ENCODE peak calls at places on chromosomes 2 and 18, in five cellular contexts. One of them, this sample, is unnamed.

GRCh38 chr2:15643209-15643500 is 51.5 kb downstream of the DDX1 start:
- DNase-seq in lower lobe of right lung: no peak
- DNase-seq in A549: no peak
- DNase-seq in OCI-LY7: no peak
- DNase-seq in tibial artery: no peak
- DNase-seq in this sample: no peak

GRCh38 chr2:100247256-100248043 is 74.9 kb downstream of the LONRF2 start:
- DNase-seq in lower lobe of right lung: no peak
- DNase-seq in A549: no peak
- DNase-seq in OCI-LY7: peak; percentile 100
- DNase-seq in tibial artery: no peak
- DNase-seq in this sample: peak; percentile 67

GRCh38 chr2:65728477-65729180 is 296.2 kb upstream of the SPRED2 start:
- DNase-seq in lower lobe of right lung: no peak
- DNase-seq in A549: no peak
- DNase-seq in OCI-LY7: no peak
- DNase-seq in tibial artery: no peak
- DNase-seq in this sample: no peak

GRCh38 chr18:45664824-45665763 is 49.8 kb downstream of the SLC14A2 start:
- DNase-seq in lower lobe of right lung: no peak
- DNase-seq in A549: peak; percentile 46
- DNase-seq in OCI-LY7: peak; percentile 48
- DNase-seq in tibial artery: peak; percentile 80
- DNase-seq in this sample: peak; percentile 76

GRCh38 chr2:37267685-37268084 is 36.2 kb downstream of the NDUFAF7 start:
- DNase-seq in lower lobe of right lung: no peak
- DNase-seq in A549: no peak
- DNase-seq in OCI-LY7: no peak
- DNase-seq in tibial artery: no peak
- DNase-seq in this sample: no peak

GRCh38 chr2:212733273-212733672 is 194.7 kb upstream of the ERBB4 start:
- DNase-seq in lower lobe of right lung: no peak
- DNase-seq in A549: no peak
- DNase-seq in OCI-LY7: no peak
- DNase-seq in tibial artery: no peak
- DNase-seq in this sample: no peak

GRCh38 chr2:212294816-212295215 is 243.8 kb downstream of the ERBB4 start:
- DNase-seq in lower lobe of right lung: no peak
- DNase-seq in A549: no peak
- DNase-seq in OCI-LY7: no peak
- DNase-seq in tibial artery: no peak
- DNase-seq in this sample: no peak

GRCh38 chr2:146989726-146990125 is 855.1 kb upstream of the ACVR2A start:
- DNase-seq in lower lobe of right lung: no peak
- DNase-seq in A549: no peak
- DNase-seq in OCI-LY7: no peak
- DNase-seq in tibial artery: no peak
- DNase-seq in this sample: no peak

GRCh38 chr18:13191779-13192178 is 26.8 kb upstream of the LDLRAD4 start:
- DNase-seq in lower lobe of right lung: no peak
- DNase-seq in A549: no peak
- DNase-seq in OCI-LY7: no peak
- DNase-seq in tibial artery: no peak
- DNase-seq in this sample: no peak

GRCh38 chr2:3664118-3664517 is 6.1 kb downstream of the ALLC start:
- DNase-seq in lower lobe of right lung: no peak
- DNase-seq in A549: no peak
- DNase-seq in OCI-LY7: no peak
- DNase-seq in tibial artery: no peak
- DNase-seq in this sample: no peak

GRCh38 chr2:16614314-16614860 is 51.2 kb downstream of the CYRIA start:
- DNase-seq in lower lobe of right lung: no peak
- DNase-seq in A549: no peak
- DNase-seq in OCI-LY7: no peak
- DNase-seq in tibial artery: no peak
- DNase-seq in this sample: no peak

GRCh38 chr2:136118819-136119716 is 1.1 kb upstream of the CXCR4 start:
- DNase-seq in lower lobe of right lung: peak; percentile 84
- DNase-seq in A549: no peak
- DNase-seq in OCI-LY7: peak; percentile 90
- DNase-seq in tibial artery: peak; percentile 51
- DNase-seq in this sample: peak; percentile 67

GRCh38 chr18:70169747-70170146 is 35.7 kb downstream of the RTTN start:
- DNase-seq in lower lobe of right lung: no peak
- DNase-seq in A549: no peak
- DNase-seq in OCI-LY7: no peak
- DNase-seq in tibial artery: no peak
- DNase-seq in this sample: no peak

GRCh38 chr2:232075080-232075479 is 113.6 kb downstream of the DIS3L2 start:
- DNase-seq in lower lobe of right lung: no peak
- DNase-seq in A549: peak; percentile 38
- DNase-seq in OCI-LY7: no peak
- DNase-seq in tibial artery: no peak
- DNase-seq in this sample: no peak

GRCh38 chr2:45331034-45331786 is 279.9 kb downstream of the SRBD1 start:
- DNase-seq in lower lobe of right lung: no peak
- DNase-seq in A549: peak; percentile 36
- DNase-seq in OCI-LY7: no peak
- DNase-seq in tibial artery: no peak
- DNase-seq in this sample: no peak

GRCh38 chr2:113133696-113134558 is 6.5 kb downstream of the IL1RN start:
- DNase-seq in lower lobe of right lung: no peak
- DNase-seq in A549: no peak
- DNase-seq in OCI-LY7: no peak
- DNase-seq in tibial artery: no peak
- DNase-seq in this sample: no peak

GRCh38 chr2:109046925-109047508 is 58.0 kb upstream of the EDAR start:
- DNase-seq in lower lobe of right lung: no peak
- DNase-seq in A549: peak; percentile 31
- DNase-seq in OCI-LY7: no peak
- DNase-seq in tibial artery: no peak
- DNase-seq in this sample: peak; percentile 45

GRCh38 chr2:96541753-96542152 is 5.2 kb downstream of the ARID5A start:
- DNase-seq in lower lobe of right lung: no peak
- DNase-seq in A549: no peak
- DNase-seq in OCI-LY7: no peak
- DNase-seq in tibial artery: no peak
- DNase-seq in this sample: no peak

GRCh38 chr2:29921560-29921915 is at the start of gene ALK:
- DNase-seq in lower lobe of right lung: peak; percentile 89
- DNase-seq in A549: peak; percentile 86
- DNase-seq in OCI-LY7: peak; percentile 54
- DNase-seq in tibial artery: peak; percentile 72
- DNase-seq in this sample: peak; percentile 40

GRCh38 chr2:168216351-168217005 is 30.9 kb downstream of the STK39 start:
- DNase-seq in lower lobe of right lung: no peak
- DNase-seq in A549: no peak
- DNase-seq in OCI-LY7: no peak
- DNase-seq in tibial artery: no peak
- DNase-seq in this sample: no peak

GRCh38 chr2:239142806-239143205 is 258.0 kb downstream of the HDAC4 start:
- DNase-seq in lower lobe of right lung: peak; percentile 22
- DNase-seq in A549: no peak
- DNase-seq in OCI-LY7: no peak
- DNase-seq in tibial artery: no peak
- DNase-seq in this sample: no peak

GRCh38 chr2:223316346-223316745 is 264.4 kb downstream of the KCNE4 start:
- DNase-seq in lower lobe of right lung: no peak
- DNase-seq in A549: no peak
- DNase-seq in OCI-LY7: no peak
- DNase-seq in tibial artery: no peak
- DNase-seq in this sample: no peak

GRCh38 chr2:16277117-16277516 is 336.8 kb downstream of the MYCN start:
- DNase-seq in lower lobe of right lung: no peak
- DNase-seq in A549: no peak
- DNase-seq in OCI-LY7: no peak
- DNase-seq in tibial artery: no peak
- DNase-seq in this sample: no peak

GRCh38 chr2:148521181-148521580 is 123.4 kb upstream of the EPC2 start:
- DNase-seq in lower lobe of right lung: no peak
- DNase-seq in A549: no peak
- DNase-seq in OCI-LY7: no peak
- DNase-seq in tibial artery: no peak
- DNase-seq in this sample: no peak
- TF ChIP-seq CTCF in lower lobe of right lung: no peak
- TF ChIP-seq CTCF in A549: no peak
- TF ChIP-seq CTCF in OCI-LY7: no peak
- TF ChIP-seq CTCF in tibial artery: no peak
- TF ChIP-seq CTCF in this sample: no peak

GRCh38 chr2:184137955-184138354 is 460.4 kb upstream of the ZNF804A start:
- DNase-seq in lower lobe of right lung: no peak
- DNase-seq in A549: no peak
- DNase-seq in OCI-LY7: no peak
- DNase-seq in tibial artery: no peak
- DNase-seq in this sample: no peak
- TF ChIP-seq CTCF in lower lobe of right lung: no peak
- TF ChIP-seq CTCF in A549: no peak
- TF ChIP-seq CTCF in OCI-LY7: no peak
- TF ChIP-seq CTCF in tibial artery: no peak
- TF ChIP-seq CTCF in this sample: no peak

GRCh38 chr2:53770264-53770663 is 2.7 kb downstream of the CHAC2 start:
- DNase-seq in lower lobe of right lung: no peak
- DNase-seq in A549: peak; percentile 23
- DNase-seq in OCI-LY7: no peak
- DNase-seq in tibial artery: no peak
- DNase-seq in this sample: no peak

GRCh38 chr2:53765749-53766148 is 1.9 kb upstream of the CHAC2 start:
- DNase-seq in lower lobe of right lung: no peak
- DNase-seq in A549: no peak
- DNase-seq in OCI-LY7: no peak
- DNase-seq in tibial artery: no peak
- DNase-seq in this sample: no peak

GRCh38 chr2:53769318-53769945 is 1.8 kb downstream of the CHAC2 start:
- DNase-seq in lower lobe of right lung: no peak
- DNase-seq in A549: no peak
- DNase-seq in OCI-LY7: no peak
- DNase-seq in tibial artery: no peak
- DNase-seq in this sample: no peak

GRCh38 chr2:53768233-53768542 is 584 bp downstream of the CHAC2 start:
- DNase-seq in lower lobe of right lung: no peak
- DNase-seq in A549: no peak
- DNase-seq in OCI-LY7: peak; percentile 79
- DNase-seq in tibial artery: no peak
- DNase-seq in this sample: no peak

GRCh38 chr2:53767405-53768232 is at the start of gene CHAC2:
- DNase-seq in lower lobe of right lung: peak; percentile 93
- DNase-seq in A549: peak; percentile 91
- DNase-seq in OCI-LY7: peak; percentile 91
- DNase-seq in tibial artery: peak; percentile 81
- DNase-seq in this sample: peak; percentile 90
- TF ChIP-seq CTCF in lower lobe of right lung: peak; percentile 56
- TF ChIP-seq CTCF in A549: no peak
- TF ChIP-seq CTCF in OCI-LY7: peak; percentile 43
- TF ChIP-seq CTCF in tibial artery: peak; percentile 64
- TF ChIP-seq CTCF in this sample: no peak

GRCh38 chr18:54043484-54044256 is 180.8 kb downstream of the MBD2 start:
- DNase-seq in lower lobe of right lung: no peak
- DNase-seq in A549: no peak
- DNase-seq in OCI-LY7: no peak
- DNase-seq in tibial artery: no peak
- DNase-seq in this sample: no peak
- TF ChIP-seq CTCF in lower lobe of right lung: no peak
- TF ChIP-seq CTCF in A549: no peak
- TF ChIP-seq CTCF in OCI-LY7: no peak
- TF ChIP-seq CTCF in tibial artery: no peak
- TF ChIP-seq CTCF in this sample: no peak

DNA sequence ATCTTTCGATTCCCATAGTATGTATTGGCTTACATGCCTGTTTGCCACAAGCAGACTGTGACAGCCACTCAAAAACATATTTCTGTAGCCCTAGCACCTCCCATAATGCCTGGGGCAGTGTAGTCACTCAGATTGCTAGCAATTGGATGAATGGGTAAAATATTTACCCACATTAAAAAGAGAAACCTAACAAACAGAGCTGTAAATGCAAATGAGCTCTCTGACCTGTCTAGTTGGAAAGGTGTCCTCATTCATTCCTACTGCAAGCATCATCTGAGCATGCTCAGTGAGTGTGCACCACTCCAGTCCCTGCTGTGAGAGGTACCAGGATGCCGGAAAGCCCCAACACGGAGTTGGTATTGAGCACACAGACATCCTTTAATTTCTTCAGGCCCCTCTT is 234.0 kb upstream of the RAB12 start:
- DNase-seq in lower lobe of right lung: no peak
- DNase-seq in A549: no peak
- DNase-seq in OCI-LY7: no peak
- DNase-seq in tibial artery: no peak
- DNase-seq in this sample: no peak
- TF ChIP-seq CTCF in lower lobe of right lung: no peak
- TF ChIP-seq CTCF in A549: no peak
- TF ChIP-seq CTCF in OCI-LY7: no peak
- TF ChIP-seq CTCF in tibial artery: no peak
- TF ChIP-seq CTCF in this sample: no peak

GRCh38 chr2:230868947-230869690 is 4.4 kb downstream of the ITM2C start:
- DNase-seq in lower lobe of right lung: no peak
- DNase-seq in A549: no peak
- DNase-seq in OCI-LY7: no peak
- DNase-seq in tibial artery: no peak
- DNase-seq in this sample: no peak

GRCh38 chr2:230866704-230867561 is 2.2 kb downstream of the ITM2C start:
- DNase-seq in lower lobe of right lung: no peak
- DNase-seq in A549: no peak
- DNase-seq in OCI-LY7: peak; percentile 53
- DNase-seq in tibial artery: no peak
- DNase-seq in this sample: no peak

GRCh38 chr2:230865766-230866703 is 1.3 kb downstream of the ITM2C start:
- DNase-seq in lower lobe of right lung: no peak
- DNase-seq in A549: no peak
- DNase-seq in OCI-LY7: no peak
- DNase-seq in tibial artery: no peak
- DNase-seq in this sample: no peak

GRCh38 chr2:230869691-230870543 is 5.2 kb downstream of the ITM2C start:
- DNase-seq in lower lobe of right lung: no peak
- DNase-seq in A549: no peak
- DNase-seq in OCI-LY7: no peak
- DNase-seq in tibial artery: no peak
- DNase-seq in this sample: peak; percentile 10

DNA sequence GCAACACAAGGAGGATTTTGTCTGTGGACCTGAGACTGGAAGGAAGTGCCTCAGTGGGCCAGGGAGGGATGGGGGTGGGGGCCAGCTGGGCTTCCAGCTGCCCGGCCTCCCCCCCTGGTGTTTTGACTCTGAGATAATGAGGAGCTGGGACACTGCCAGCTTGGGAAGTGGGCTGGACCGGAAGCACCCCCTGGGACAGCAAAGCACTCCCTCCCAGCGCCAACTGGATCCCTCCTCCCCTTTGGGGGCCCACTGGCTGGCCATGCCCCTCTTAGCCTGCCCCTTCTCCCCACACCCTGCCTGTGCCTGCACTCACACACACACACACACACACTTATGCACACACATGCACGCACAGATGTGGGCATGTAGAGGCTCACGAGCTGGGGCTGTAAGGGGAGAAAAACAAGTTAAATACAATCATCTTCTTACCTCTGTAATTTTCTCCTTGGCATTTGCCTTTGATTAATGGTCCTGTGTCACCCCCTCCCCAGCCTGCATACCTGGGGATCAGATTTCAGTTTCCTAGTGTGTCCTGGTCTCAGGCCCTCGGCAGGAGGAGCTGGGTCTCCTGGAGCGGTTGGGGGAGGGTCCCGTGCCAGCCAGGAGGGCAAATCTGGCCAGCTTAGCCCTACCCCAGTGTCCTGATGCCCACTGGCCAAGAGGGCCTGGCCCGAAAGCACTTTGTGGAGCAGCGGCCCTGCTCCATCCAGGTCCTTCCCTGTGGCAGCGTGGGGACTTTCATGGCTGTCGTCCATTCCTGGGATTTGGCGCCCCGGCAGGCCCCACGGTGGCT is 3.6 kb downstream of the ITM2C start:
- DNase-seq in lower lobe of right lung: no peak
- DNase-seq in A549: no peak
- DNase-seq in OCI-LY7: no peak
- DNase-seq in tibial artery: no peak
- DNase-seq in this sample: no peak
- TF ChIP-seq CTCF in lower lobe of right lung: no peak
- TF ChIP-seq CTCF in A549: no peak
- TF ChIP-seq CTCF in OCI-LY7: no peak
- TF ChIP-seq CTCF in tibial artery: no peak
- TF ChIP-seq CTCF in this sample: no peak

This sample was measured in GM10248.